ENCODE peak calls at places on chromosomes 4 and X, in five cellular contexts. P is heart left ventricle; R is left ventricle myocardium inferior; B is IMR-90; V is CD8-positive, alpha-beta memory T cell. T is an unnamed sample. For H3K27me3, the result is how much of the 10 kb centered on the place peaks cover.

GRCh38 chr4:85029453-85029852 is 63.0 kb upstream of the WDFY3 start:
- DNase-seq in P (peak), R (no peak), B (no peak), V (no peak), T (no peak)

GRCh38 chrX:9352683-9353430 is 112.0 kb upstream of the TBL1X start:
- DNase-seq in P (no peak), R (no peak), B (peak), V (peak), T (peak)

GRCh38 chr4:58247792-58248191 is 1137.6 kb upstream of the IGFBP7 start:
- DNase-seq in P (no peak), R (no peak), B (no peak), V (no peak), T (peak)

GRCh38 chr4:184664445-184665210 is 15.1 kb downstream of the PRIMPOL start:
- DNase-seq in P (no peak), R (no peak), B (peak), V (no peak), T (no peak)

GRCh38 chr4:104616401-104616820 is 121.7 kb upstream of the CXXC4 start:
- DNase-seq in P (no peak), R (peak), B (no peak), V (no peak), T (no peak)

GRCh38 chrX:41559235-41559634 is 112.1 kb downstream of the NYX start:
- DNase-seq in P (no peak), R (no peak), B (no peak), V (no peak), T (no peak)

GRCh38 chr4:71126719-71127118 is 133.3 kb downstream of the DCK start:
- DNase-seq in P (no peak), R (no peak), B (peak), V (no peak), T (no peak)

GRCh38 chrX:44954562-44954961 is 81.6 kb downstream of the KDM6A start:
- DNase-seq in P (no peak), R (no peak), B (no peak), V (no peak), T (no peak)

GRCh38 chr4:13938299-13938698 is 310.8 kb upstream of the BOD1L1 start:
- DNase-seq in P (no peak), R (no peak), B (no peak), V (no peak), T (no peak)

GRCh38 chr4:169079942-169080827 is 70.1 kb upstream of the CBR4 start:
- DNase-seq in P (peak), R (peak), B (peak), V (no peak), T (peak)

GRCh38 chrX:19840899-19841648 is 46.3 kb downstream of the SH3KBP1 start:
- DNase-seq in P (no peak), R (no peak), B (no peak), V (peak), T (no peak)

GRCh38 chr4:921830-922331 is 10.2 kb downstream of the GAK start:
- DNase-seq in P (no peak), R (no peak), B (no peak), V (no peak), T (no peak)

GRCh38 chr4:181650033-181650825 is 593.0 kb upstream of the TENM3 start:
- DNase-seq in P (no peak), R (no peak), B (no peak), V (no peak), T (no peak)

GRCh38 chr4:54229631-54230478 is 762 bp downstream of the PDGFRA start:
- DNase-seq in P (no peak), R (no peak), B (peak), V (no peak), T (no peak)

GRCh38 chrX:2965965-2966364 is 36.8 kb upstream of the ARSD start:
- DNase-seq in P (no peak), R (no peak), B (no peak), V (no peak), T (no peak)

GRCh38 chrX:110425222-110425621 is 66.6 kb downstream of the RTL9 start:
- DNase-seq in P (no peak), R (no peak), B (no peak), V (no peak), T (no peak)

GRCh38 chrX:42119076-42119475 is 195.7 kb upstream of the CASK start:
- DNase-seq in P (no peak), R (no peak), B (peak), V (no peak), T (no peak)

GRCh38 chr4:7630559-7631287 is 196.0 kb upstream of the PSAPL1 start:
- DNase-seq in P (peak), R (peak), B (peak), V (no peak), T (peak)

GRCh38 chr4:10074767-10075105 is 41.9 kb downstream of the WDR1 start:
- DNase-seq in P (no peak), R (peak), B (peak), V (no peak), T (no peak)

GRCh38 chrX:153818571-153819397 is 11.6 kb downstream of the PDZD4 start:
- DNase-seq in P (peak), R (peak), B (no peak), V (peak), T (no peak)

GRCh38 chrX:26918633-26919032 is 544.5 kb downstream of the PPP4R3C start:
- DNase-seq in P (no peak), R (no peak), B (no peak), V (no peak), T (peak)

GRCh38 chrX:124641737-124642491 is 295.6 kb downstream of the SH2D1A start:
- DNase-seq in P (no peak), R (no peak), B (no peak), V (no peak), T (no peak)

GRCh38 chr4:137106287-137106686 is 426.0 kb downstream of the PCDH18 start:
- DNase-seq in P (no peak), R (no peak), B (no peak), V (no peak), T (no peak)

GRCh38 chr4:169283114-169283509 is 12.4 kb upstream of the SH3RF1 start:
- DNase-seq in P (no peak), R (no peak), B (peak), V (no peak), T (no peak)

GRCh38 chr4:56995525-56995924 is 16.8 kb downstream of the POLR2B start:
- DNase-seq in P (no peak), R (peak), B (peak), V (no peak), T (peak)

GRCh38 chr4:42637861-42638260 is 19.0 kb downstream of the ATP8A1 start:
- DNase-seq in P (no peak), R (no peak), B (no peak), V (no peak), T (no peak)

GRCh38 chr4:154049457-154050181 is 260.7 kb upstream of the SFRP2 start:
- DNase-seq in P (no peak), R (no peak), B (no peak), V (no peak), T (peak)

GRCh38 chr4:86921608-86922252 is 13.1 kb upstream of the AFF1 start:
- DNase-seq in P (no peak), R (no peak), B (no peak), V (no peak), T (no peak)

DNA sequence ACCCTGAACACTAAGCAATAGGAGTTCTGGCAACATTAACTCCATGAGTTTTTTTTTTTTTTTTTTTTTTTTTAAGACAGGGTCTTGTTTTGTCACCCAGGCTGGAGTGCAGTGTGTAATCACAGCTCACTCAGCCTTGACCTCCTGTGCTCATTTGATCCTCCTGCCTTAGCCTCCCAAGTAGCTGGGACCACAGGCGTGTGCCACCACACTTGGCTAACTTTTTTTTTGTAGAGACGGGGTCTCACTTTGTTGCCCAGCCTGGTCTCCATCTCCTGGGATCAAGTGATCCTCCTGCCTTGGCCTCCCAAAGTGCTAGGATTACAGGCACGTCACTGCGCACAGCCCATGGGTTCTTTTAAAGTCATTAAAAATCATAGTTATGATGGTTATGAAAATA is 5.1 kb downstream of the RHOH start:
- DNase-seq in P (no peak), R (no peak), B (no peak), V (no peak), T (no peak)
- H3K27ac ChIP-seq in P (no peak), R (no peak), B (no peak), V (peak), T (no peak)

GRCh38 chr4:109027016-109027500 is 264.2 kb upstream of the ETNPPL start:
- DNase-seq in P (no peak), R (no peak), B (no peak), V (no peak), T (no peak)
- H3K4me3 ChIP-seq in P (no peak), R (no peak), B (no peak), V (no peak), T (no peak)

DNA sequence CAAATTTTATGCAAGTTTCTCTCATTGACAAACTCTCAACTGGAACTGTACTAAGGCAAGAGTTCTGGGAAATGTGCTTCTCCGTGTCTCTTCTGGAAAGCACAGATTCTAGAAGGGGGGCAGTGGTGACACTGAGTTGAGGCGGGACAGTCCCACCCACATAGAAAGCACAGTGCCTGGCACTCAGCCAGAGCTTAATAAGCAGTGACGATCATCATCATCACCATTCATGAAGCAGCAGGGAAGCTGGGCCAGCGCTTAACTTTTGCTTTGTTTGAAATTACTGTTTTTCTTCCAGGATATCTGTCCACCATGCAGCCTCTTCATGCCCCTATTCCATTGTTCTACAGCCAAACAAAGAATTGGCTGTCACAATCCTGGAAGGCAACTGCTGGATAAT is 60.3 kb downstream of the BEND2 start:
- DNase-seq in P (no peak), R (no peak), B (no peak), V (no peak), T (peak)
- H3K27me3 ChIP-seq in P (under half), R (under half), B (under half), V (under half), T (under half)

DNA sequence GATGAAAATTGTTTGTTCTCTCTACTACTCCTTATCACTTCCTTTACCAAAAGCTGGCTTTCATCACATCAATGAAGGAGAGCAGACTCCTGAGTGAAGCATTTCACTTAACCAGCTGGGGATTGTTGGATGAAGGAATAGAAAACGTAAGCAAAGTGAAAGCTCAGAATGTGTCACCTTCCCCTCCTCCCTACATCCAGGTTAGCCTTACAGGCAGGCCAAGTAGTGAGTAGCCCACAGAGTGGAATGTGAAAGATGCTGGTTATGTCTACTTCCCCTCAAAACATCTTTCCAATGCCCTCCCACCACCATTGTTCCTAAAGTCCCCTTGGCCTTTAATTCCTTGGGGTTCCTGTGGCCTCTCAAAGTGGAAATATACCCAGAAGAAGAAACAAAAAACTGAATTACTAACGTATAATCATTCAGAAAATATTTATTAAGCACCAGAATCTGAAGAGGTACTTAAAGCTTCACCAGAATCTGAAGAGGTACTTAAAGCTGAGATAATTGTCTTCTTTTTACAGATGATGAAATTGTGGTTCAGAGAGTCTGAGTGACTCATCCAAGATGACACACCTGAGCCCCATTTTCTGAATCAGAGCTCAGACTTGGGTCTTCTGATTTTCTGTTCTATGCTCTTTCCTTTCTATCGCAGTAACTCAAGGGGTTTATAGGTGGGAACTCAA is 6.5 kb downstream of the P2RY4 start:
- DNase-seq in P (no peak), R (no peak), B (peak), V (no peak), T (no peak)
- H3K27ac ChIP-seq in P (no peak), R (no peak), B (no peak), V (no peak), T (no peak)

DNA sequence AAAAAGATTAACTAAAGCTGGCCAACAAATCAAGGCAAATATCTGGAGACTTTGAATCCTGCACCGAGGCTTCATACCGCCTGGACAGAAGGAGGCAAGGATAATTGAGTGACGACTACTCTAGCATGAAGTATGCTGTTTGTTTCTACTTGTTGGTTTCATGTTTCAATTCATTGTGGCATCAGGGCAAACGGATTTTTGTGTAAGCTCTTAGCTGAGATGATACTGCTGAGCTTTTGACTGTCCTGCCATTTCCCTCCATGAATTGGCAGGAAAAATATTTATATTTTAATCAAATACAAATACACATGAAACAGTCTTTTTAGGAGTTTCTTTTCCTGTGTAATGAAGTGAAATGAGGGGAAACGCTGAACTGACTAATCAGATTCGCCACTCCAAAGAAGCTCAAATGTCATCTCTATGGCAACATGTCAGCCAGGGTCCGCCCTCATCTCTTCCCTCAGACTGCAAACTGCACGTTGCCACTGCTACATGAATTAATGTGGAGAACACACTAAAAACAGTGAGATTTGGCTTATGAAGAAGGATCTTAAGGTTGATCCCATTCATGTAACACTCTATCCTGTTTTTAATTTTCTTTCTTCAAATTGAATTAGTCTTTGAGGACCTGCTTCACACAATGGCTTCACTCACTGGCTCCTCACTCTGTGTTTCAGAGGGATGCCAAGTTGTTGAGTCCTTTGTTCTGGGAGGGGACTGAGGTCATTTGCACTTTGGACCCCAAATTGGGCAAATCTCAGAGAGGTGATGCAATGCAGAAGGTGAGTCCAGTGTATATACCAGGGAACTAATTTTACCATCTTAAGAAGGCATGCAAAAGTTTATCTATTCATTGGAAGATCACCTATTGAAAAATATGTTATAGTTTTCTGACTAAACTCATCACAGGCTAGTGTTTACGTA is 149.6 kb upstream of the MID1 start:
- DNase-seq in P (no peak), R (no peak), B (peak), V (no peak), T (no peak)
- H3K4me3 ChIP-seq in P (no peak), R (peak), B (peak), V (no peak), T (no peak)

GRCh38 chrX:140501940-140502468 is 2.9 kb downstream of the SOX3 start:
- DNase-seq in P (no peak), R (no peak), B (no peak), V (no peak), T (no peak)

GRCh38 chrX:140504371-140505324 is at the start of gene SOX3:
- DNase-seq in P (no peak), R (no peak), B (no peak), V (no peak), T (peak)

GRCh38 chrX:140503714-140504351 is 1.0 kb downstream of the SOX3 start:
- DNase-seq in P (no peak), R (no peak), B (peak), V (no peak), T (peak)

GRCh38 chrX:140502491-140503229 is 2.2 kb downstream of the SOX3 start:
- DNase-seq in P (no peak), R (no peak), B (no peak), V (no peak), T (no peak)

GRCh38 chrX:140503230-140503585 is 1.7 kb downstream of the SOX3 start:
- DNase-seq in P (no peak), R (no peak), B (no peak), V (no peak), T (peak)
- H3K27me3 ChIP-seq in P (under half), R (half or more), B (half or more), V (under half), T (under half)

DNA sequence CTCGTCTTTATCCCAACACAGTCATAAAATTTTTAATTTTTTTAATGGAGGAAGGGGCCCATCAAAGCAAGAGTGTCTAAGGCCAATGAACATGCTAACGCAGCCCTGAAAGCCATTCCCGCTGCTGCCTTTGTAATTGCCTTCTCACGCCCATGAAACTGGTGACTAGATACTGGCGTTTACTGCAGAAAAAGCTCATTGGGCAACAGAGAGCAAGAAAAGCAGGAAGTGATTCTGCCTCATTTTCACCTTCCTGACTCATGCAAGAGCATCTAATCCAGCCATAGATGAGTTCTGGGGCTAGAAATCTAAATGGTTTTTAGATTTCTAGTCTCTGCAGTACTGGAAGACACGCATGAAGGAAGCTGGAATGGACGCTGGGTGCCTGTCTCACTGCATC is 72.5 kb downstream of the ANXA3 start:
- DNase-seq in P (no peak), R (no peak), B (no peak), V (no peak), T (no peak)
- H3K27ac ChIP-seq in P (no peak), R (no peak), B (no peak), V (no peak), T (no peak)

T was measured in testis.